ENCODE peak calls at places on chromosomes 6 and 20, in eight cellular contexts. D is CD4-positive, CD25-positive, alpha-beta regulatory T cell; A is right atrium auricular region; Y is GM23248; Q is BE2C; K is ovary; S is transverse colon; G is hepatocyte. V is an unnamed sample. For H3K4me1, the result is how much of the 10 kb centered on the place peaks cover.

GRCh38 chr6:50093116-50093937 is 43.6 kb upstream of the DEFB112 start:
- DNase-seq in G (peak), Y (no peak), A (no peak), D (no peak), K (no peak), Q (no peak), S (no peak), V (no peak)

GRCh38 chr6:5851261-5851757 is 155.4 kb downstream of the NRN1 start:
- DNase-seq in D (peak), Y (peak), Q (no peak), A (no peak), G (peak), K (no peak), S (peak), V (peak)

GRCh38 chr6:158793432-158793831 is 25.7 kb downstream of the EZR start:
- DNase-seq in S (peak), D (no peak), K (no peak), G (peak), Q (no peak), A (no peak), Y (peak), V (peak)

GRCh38 chr20:55830124-55830828 is 175.0 kb downstream of the CBLN4 start:
- DNase-seq in A (no peak), Y (no peak), Q (no peak), S (no peak), D (no peak), K (no peak), G (no peak), V (no peak)

GRCh38 chr6:89999154-89999553 is 104.9 kb downstream of the GJA10 start:
- DNase-seq in K (no peak), S (peak), G (no peak), Y (peak), Q (peak), D (no peak), A (peak), V (no peak)

GRCh38 chr6:151627689-151628444 is 134.1 kb downstream of the CCDC170 start:
- DNase-seq in A (no peak), Y (peak), S (no peak), G (peak), K (no peak), Q (no peak), D (no peak), V (no peak)

GRCh38 chr6:70303034-70303525 is at the start of gene COL9A1:
- DNase-seq in Y (no peak), K (no peak), Q (no peak), A (no peak), S (no peak), G (no peak), D (no peak), V (no peak)

GRCh38 chr6:113405326-113406050 is 451.7 kb upstream of the MARCKS start:
- DNase-seq in Q (no peak), G (no peak), K (no peak), S (no peak), D (no peak), Y (peak), A (no peak), V (no peak)

GRCh38 chr20:12575352-12576095 is 433.2 kb upstream of the SPTLC3 start:
- DNase-seq in A (peak), D (no peak), S (peak), K (peak), Q (no peak), G (peak), Y (no peak), V (no peak)

GRCh38 chr6:16205377-16206144 is 32.8 kb upstream of the GMPR start:
- DNase-seq in K (no peak), A (no peak), Q (peak), Y (peak), S (no peak), D (no peak), G (peak), V (no peak)

GRCh38 chr6:16950311-16950710 is 151.5 kb upstream of the STMND1 start:
- DNase-seq in S (no peak), Y (no peak), K (no peak), G (no peak), Q (no peak), A (no peak), D (no peak), V (no peak)

GRCh38 chr6:79538481-79538971 is 1.3 kb upstream of the LCA5 start:
- DNase-seq in G (no peak), D (no peak), Q (no peak), Y (peak), A (no peak), K (no peak), S (no peak), V (no peak)

GRCh38 chr6:16276991-16277981 is 38.9 kb downstream of the GMPR start:
- DNase-seq in D (no peak), K (peak), Q (peak), S (peak), Y (peak), G (peak), A (peak), V (peak)

GRCh38 chr20:24443436-24443835 is 26.0 kb upstream of the SYNDIG1 start:
- DNase-seq in A (peak), D (no peak), Q (no peak), G (no peak), S (no peak), Y (no peak), K (no peak), V (peak)

GRCh38 chr6:30570760-30571084 is 520 bp upstream of the ABCF1 start:
- DNase-seq in G (no peak), Y (no peak), D (no peak), A (no peak), K (no peak), S (no peak), Q (no peak), V (no peak)

GRCh38 chr6:34036357-34037069 is 109.4 kb downstream of the GRM4 start:
- DNase-seq in A (no peak), D (no peak), G (no peak), Y (no peak), Q (no peak), K (no peak), S (no peak), V (no peak)

GRCh38 chr20:45346851-45347250 is 1.4 kb downstream of the SDC4 start:
- DNase-seq in Y (no peak), D (no peak), Q (no peak), K (no peak), G (no peak), S (no peak), A (no peak), V (no peak)
- H3K4me1 ChIP-seq in Y (under half), D (under half), Q (under half), K (under half), G (half or more), S (half or more), A (under half), V (under half)

DNA sequence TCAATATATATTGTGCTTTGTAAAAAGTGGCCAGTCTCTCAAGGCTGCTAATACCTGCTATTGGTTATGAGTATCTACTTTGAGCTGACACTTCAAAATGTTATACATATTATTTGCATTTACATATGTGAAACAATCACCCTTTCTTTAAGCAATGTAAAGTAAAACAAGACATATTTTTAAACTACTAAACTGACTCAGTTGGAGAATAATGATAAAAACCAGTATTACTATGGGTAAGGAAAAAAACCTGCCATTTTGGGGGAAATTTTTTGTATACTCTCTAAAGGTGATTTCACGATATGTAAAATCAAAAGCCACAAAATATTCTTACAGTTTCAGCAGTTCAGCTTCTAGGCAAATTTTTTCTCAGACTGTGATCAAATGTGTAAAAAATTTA is 232.3 kb downstream of the PRL start:
- DNase-seq in G (no peak), Y (no peak), Q (no peak), K (no peak), S (no peak), D (no peak), A (no peak), V (no peak)
- H3K4me1 ChIP-seq in G (under half), Y (under half), Q (under half), K (under half), S (under half), D (under half), A (under half), V (under half)

GRCh38 chr6:156975414-156975813 is 198.2 kb downstream of the ARID1B start:
- DNase-seq in Y (no peak), S (no peak), G (no peak), A (no peak), Q (no peak), K (no peak), D (no peak), V (no peak)
- H3K4me1 ChIP-seq in Y (under half), S (under half), G (under half), A (under half), Q (under half), K (under half), D (under half), V (under half)

DNA sequence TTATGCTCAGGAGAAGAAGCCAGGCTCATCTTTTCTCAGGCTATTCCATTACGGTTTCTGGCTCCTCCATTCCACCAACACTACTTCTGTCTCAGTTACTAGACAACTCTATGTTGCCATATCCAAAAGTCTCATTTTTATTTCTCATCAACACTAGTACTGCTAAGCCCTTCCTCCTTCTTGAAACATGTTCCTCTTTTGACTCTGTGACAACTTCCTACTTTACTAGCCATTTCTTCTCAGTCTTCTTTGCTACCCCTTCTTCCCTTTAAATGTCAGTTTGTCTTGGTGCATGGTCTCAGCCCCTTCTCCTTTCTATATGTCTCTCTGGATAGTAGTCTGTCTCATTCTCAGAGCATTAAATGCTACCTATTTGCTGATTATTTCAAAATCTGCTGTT is 7.1 kb upstream of the ADGRG6 start:
- DNase-seq in A (no peak), S (no peak), Q (no peak), G (no peak), K (no peak), Y (no peak), D (no peak), V (no peak)
- H3K4me1 ChIP-seq in A (under half), S (under half), Q (under half), G (under half), K (under half), Y (under half), D (under half), V (under half)

DNA sequence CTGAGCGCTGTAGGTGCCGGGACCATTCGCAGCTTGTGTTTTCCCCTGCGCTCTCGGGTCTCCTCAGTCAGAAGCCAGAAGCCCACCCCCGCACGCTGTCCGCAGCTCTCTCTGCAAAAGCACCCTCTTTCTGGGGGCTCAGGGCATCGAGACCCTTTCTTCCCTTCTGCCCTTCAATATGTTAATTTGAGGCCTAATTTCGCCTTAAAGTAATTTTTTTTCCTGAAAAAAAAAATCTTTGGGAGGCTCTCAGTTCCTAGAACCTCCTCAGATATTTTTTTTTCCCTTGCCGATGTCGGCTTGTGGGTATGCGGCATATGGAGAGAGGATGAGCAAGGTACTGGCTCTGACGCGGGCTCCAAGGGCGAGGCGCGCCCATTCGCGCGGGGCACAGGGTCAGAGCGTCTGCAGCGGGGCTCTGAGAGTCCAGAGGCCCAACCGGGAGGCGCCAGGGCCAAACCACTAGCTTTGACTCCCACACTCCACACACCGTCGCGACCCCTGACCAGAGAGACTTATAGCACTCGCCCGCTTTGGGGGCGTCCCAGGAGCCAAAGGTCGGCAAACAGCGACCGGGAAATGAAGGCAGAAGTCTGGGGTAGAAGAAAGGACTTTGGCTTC is 893 bp downstream of the PRDM13 start:
- DNase-seq in G (no peak), Y (no peak), Q (no peak), S (no peak), D (no peak), K (no peak), A (no peak), V (no peak)
- H3K4me1 ChIP-seq in G (under half), Y (under half), Q (under half), S (under half), D (under half), K (under half), A (under half), V (under half)